ENCODE peak calls at places on chromosomes 11 and 22, in six cellular contexts. T is cardiac muscle cell, G is breast epithelium, D is brain microvascular endothelial cell, Z is fibroblast of mammary gland, I is left ventricle myocardium inferior. W is an unnamed sample.

GRCh38 chr22:37750596-37751162 is 53.8 kb downstream of the TRIOBP start:
- DNase-seq in T (no peak), G (no peak), D (no peak), Z (no peak), I (no peak), W (no peak)

GRCh38 chr22:48318575-48319320 is 1508.9 kb downstream of the BRD1 start:
- DNase-seq in T (no peak), G (peak), D (no peak), Z (no peak), I (no peak), W (no peak)

GRCh38 chr11:27421819-27422494 is 50.6 kb downstream of the LGR4 start:
- DNase-seq in T (no peak), G (no peak), D (no peak), Z (peak), I (no peak), W (no peak)

GRCh38 chr11:61083601-61084147 is 18.6 kb upstream of the CD5 start:
- DNase-seq in T (no peak), G (no peak), D (no peak), Z (no peak), I (no peak), W (no peak)

GRCh38 chr11:35144103-35144741 is 5.3 kb downstream of the CD44 start:
- DNase-seq in T (no peak), G (no peak), D (peak), Z (peak), I (no peak), W (peak)

GRCh38 chr11:69650832-69651344 is 9.9 kb downstream of the CCND1 start:
- DNase-seq in T (no peak), G (no peak), D (no peak), Z (no peak), I (no peak), W (no peak)

GRCh38 chr11:9210922-9211320 is 54.2 kb downstream of the DENND5A start:
- DNase-seq in T (no peak), G (no peak), D (no peak), Z (peak), I (no peak), W (peak)

GRCh38 chr11:134282121-134283045 is 6.2 kb downstream of the GLB1L3 start:
- DNase-seq in T (no peak), G (no peak), D (no peak), Z (no peak), I (peak), W (no peak)

GRCh38 chr22:46057762-46058420 is 80.9 kb upstream of the WNT7B start:
- DNase-seq in T (no peak), G (peak), D (no peak), Z (peak), I (peak), W (peak)

GRCh38 chr11:100831929-100832480 is 144.9 kb downstream of the ARHGAP42 start:
- DNase-seq in T (no peak), G (no peak), D (peak), Z (peak), I (no peak), W (peak)

GRCh38 chr11:13535819-13536218 is 40.0 kb upstream of the PTH start:
- DNase-seq in T (peak), G (no peak), D (no peak), Z (no peak), I (no peak), W (no peak)

GRCh38 chr11:15073361-15074205 is at the start of gene CALCB:
- DNase-seq in T (peak), G (no peak), D (no peak), Z (peak), I (no peak), W (peak)

GRCh38 chr11:22670803-22671202 is 4.4 kb downstream of the GAS2 start:
- DNase-seq in T (peak), G (no peak), D (no peak), Z (no peak), I (no peak), W (no peak)

GRCh38 chr11:130865772-130866114 is 50.5 kb downstream of the SNX19 start:
- DNase-seq in T (peak), G (no peak), D (no peak), Z (no peak), I (peak), W (no peak)

GRCh38 chr11:80417681-80418080 is 976.9 kb upstream of the TENM4 start:
- DNase-seq in T (no peak), G (no peak), D (peak), Z (peak), I (no peak), W (no peak)

GRCh38 chr22:26314656-26315055 is 114.4 kb upstream of the ASPHD2 start:
- DNase-seq in T (no peak), G (no peak), D (no peak), Z (no peak), I (no peak), W (no peak)

GRCh38 chr11:89443366-89444303 is 47.5 kb downstream of the NOX4 start:
- DNase-seq in T (no peak), G (no peak), D (no peak), Z (no peak), I (no peak), W (no peak)

GRCh38 chr11:63592975-63593395 is 21.2 kb downstream of the PLAAT3 start:
- DNase-seq in T (no peak), G (no peak), D (peak), Z (peak), I (no peak), W (no peak)

GRCh38 chr22:42902875-42903510 is 45.9 kb upstream of the ARFGAP3 start:
- DNase-seq in T (peak), G (no peak), D (no peak), Z (peak), I (no peak), W (peak)

GRCh38 chr22:50086526-50086925 is 1.3 kb upstream of the MLC1 start:
- DNase-seq in T (no peak), G (no peak), D (peak), Z (peak), I (no peak), W (peak)

GRCh38 chr11:45290586-45290985 is 4.4 kb upstream of the SYT13 start:
- DNase-seq in T (no peak), G (no peak), D (no peak), Z (no peak), I (no peak), W (no peak)

GRCh38 chr11:104366321-104366734 is 202.4 kb upstream of the PDGFD start:
- DNase-seq in T (no peak), G (no peak), D (no peak), Z (no peak), I (no peak), W (no peak)

GRCh38 chr22:42286205-42286604 is 15.8 kb upstream of the TCF20 start:
- DNase-seq in T (no peak), G (no peak), D (no peak), Z (no peak), I (no peak), W (no peak)

GRCh38 chr22:35437038-35437437 is 37.1 kb downstream of the MCM5 start:
- DNase-seq in T (no peak), G (no peak), D (no peak), Z (no peak), I (no peak), W (no peak)

GRCh38 chr11:30775123-30775522 is 189.0 kb upstream of the MPPED2 start:
- DNase-seq in T (peak), G (no peak), D (no peak), Z (no peak), I (no peak), W (no peak)

GRCh38 chr22:26615830-26616435 is 1.9 kb downstream of the CRYBB1 start:
- DNase-seq in T (no peak), G (no peak), D (no peak), Z (no peak), I (no peak), W (no peak)

GRCh38 chr11:20042717-20043392 is 117.4 kb downstream of the DBX1 start:
- DNase-seq in T (no peak), G (no peak), D (no peak), Z (no peak), I (no peak), W (no peak)

GRCh38 chr11:61888043-61888442 is 3.3 kb downstream of the FADS3 start:
- DNase-seq in T (no peak), G (peak), D (peak), Z (peak), I (peak), W (peak)

GRCh38 chr11:128705124-128705920 is 11.4 kb downstream of the FLI1 start:
- DNase-seq in T (no peak), G (no peak), D (no peak), Z (no peak), I (no peak), W (no peak)

GRCh38 chr11:93653566-93653965 is 7.9 kb upstream of the CEP295 start:
- DNase-seq in T (no peak), G (no peak), D (no peak), Z (no peak), I (no peak), W (no peak)

GRCh38 chr22:21587803-21588611 is 20.5 kb downstream of the UBE2L3 start:
- DNase-seq in T (no peak), G (no peak), D (no peak), Z (peak), I (no peak), W (peak)

GRCh38 chr22:49331223-49331815 is 496.4 kb downstream of the BRD1 start:
- DNase-seq in T (no peak), G (peak), D (no peak), Z (no peak), I (no peak), W (no peak)

GRCh38 chr11:81574301-81574700 is 1159.4 kb downstream of the FAM181B start:
- DNase-seq in T (no peak), G (no peak), D (no peak), Z (no peak), I (no peak), W (no peak)

GRCh38 chr11:85346484-85346883 is 280.7 kb downstream of the DLG2 start:
- DNase-seq in T (no peak), G (no peak), D (no peak), Z (no peak), I (no peak), W (no peak)

GRCh38 chr11:71150859-71151258 is 101.5 kb downstream of the SHANK2 start:
- DNase-seq in T (no peak), G (no peak), D (no peak), Z (no peak), I (no peak), W (no peak)

GRCh38 chr11:116148056-116148455 is 624.7 kb downstream of the BUD13 start:
- DNase-seq in T (peak), G (no peak), D (no peak), Z (no peak), I (no peak), W (no peak)

GRCh38 chr11:45083544-45084087 is 62.8 kb upstream of the PRDM11 start:
- DNase-seq in T (peak), G (no peak), D (no peak), Z (no peak), I (no peak), W (no peak)

GRCh38 chr22:30992565-30992964 is 23.5 kb downstream of the TUG1 start:
- DNase-seq in T (no peak), G (no peak), D (no peak), Z (no peak), I (no peak), W (no peak)

GRCh38 chr11:115616941-115617340 is 112.7 kb upstream of the CADM1 start:
- DNase-seq in T (no peak), G (no peak), D (peak), Z (peak), I (peak), W (peak)

DNA sequence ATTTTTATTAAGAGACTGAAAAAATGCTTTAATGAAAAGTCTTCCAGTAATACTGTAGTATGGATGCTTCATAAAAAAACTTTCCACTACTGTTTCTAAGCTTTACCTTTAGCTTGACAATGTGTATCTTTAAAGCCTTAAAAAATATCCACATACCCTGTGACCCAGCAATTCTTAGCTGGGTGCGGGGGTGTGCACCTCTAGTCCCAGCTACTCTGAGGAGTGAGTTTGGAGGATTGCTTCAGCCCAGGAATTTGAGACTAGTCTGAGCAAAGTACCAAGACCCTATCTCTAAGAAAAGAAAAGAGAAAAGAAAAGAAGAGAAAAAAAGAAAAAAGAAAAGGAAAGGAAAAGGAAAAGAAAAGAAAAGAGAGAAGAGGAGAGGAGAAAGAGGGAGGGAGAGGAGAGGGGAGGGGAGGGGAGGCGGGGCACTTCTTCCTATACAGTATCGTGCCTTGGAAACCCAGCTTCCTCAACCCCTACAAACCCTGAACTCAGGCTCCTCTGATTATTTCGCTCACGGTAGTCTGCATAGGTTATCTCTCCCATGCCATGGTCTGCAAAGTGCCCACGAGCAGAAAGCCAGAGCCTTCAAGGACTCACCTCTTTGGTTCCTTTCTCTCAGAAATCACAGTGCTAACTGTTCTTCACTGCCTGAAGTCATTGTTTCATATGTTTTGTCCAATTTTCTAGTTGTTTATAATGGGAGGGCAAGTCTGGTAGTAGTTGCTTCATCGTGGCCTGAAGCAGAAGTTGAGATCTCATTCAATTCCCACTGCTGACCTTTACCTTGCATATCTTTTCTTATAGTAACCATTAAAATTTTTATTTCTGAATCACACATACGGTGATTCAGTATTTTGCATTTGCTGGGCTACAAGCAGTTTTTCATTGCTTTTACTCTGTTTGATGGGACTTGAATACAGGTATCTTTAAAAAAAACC is 82.2 kb downstream of the FAM83F start:
- DNase-seq in T (peak), G (no peak), D (no peak), Z (peak), I (no peak), W (peak)
- H3K4me3 ChIP-seq in T (no peak), G (no peak), D (no peak), Z (no peak), I (no peak), W (no peak)

DNA sequence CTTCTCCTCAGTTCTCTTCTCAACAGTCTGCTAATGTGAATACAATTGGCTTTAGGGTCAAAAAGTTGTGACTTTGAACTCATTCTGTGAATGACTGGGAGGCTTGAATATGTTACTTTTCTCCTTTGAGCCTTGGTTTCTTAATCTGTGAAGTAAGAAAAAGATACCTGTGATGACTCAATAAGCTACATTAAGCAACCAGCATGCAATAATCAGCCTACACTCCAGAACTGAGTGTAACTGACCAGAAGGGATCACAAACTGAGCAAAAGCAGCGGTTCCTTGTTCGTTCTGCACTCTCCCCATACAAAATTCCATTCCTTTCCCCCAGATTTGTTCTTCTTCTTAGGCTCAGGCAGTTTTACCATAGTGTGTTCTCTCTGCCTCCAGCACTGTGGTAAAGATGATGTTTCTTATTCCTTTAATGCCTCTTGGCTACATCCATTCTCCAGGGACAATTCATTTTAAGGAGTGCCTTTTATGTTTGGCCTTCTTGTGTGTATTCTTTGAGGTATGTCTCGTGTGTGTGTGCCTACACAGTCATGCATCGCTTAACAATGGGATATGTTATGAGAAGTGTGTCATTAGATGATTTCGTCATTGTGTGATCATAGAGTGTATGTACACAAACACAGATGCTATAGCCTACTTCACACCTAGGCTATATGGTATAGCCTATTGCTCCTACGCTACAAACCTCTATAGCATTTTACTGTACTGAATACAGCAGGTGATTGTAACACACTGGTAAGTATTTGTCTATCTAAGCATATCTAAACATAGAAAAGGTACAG is 23.2 kb downstream of the ZNF202 start:
- DNase-seq in T (no peak), G (no peak), D (no peak), Z (no peak), I (no peak), W (no peak)
- H3K4me3 ChIP-seq in T (no peak), G (no peak), D (no peak), Z (no peak), I (no peak), W (no peak)

GRCh38 chr11:112029460-112029859 is 4.3 kb downstream of the DLAT start:
- DNase-seq in T (no peak), G (no peak), D (no peak), Z (no peak), I (no peak), W (no peak)

GRCh38 chr11:112037527-112037926 is 12.3 kb downstream of the DLAT start:
- DNase-seq in T (no peak), G (no peak), D (no peak), Z (no peak), I (no peak), W (no peak)

GRCh38 chr11:112033902-112034301 is 8.7 kb downstream of the DLAT start:
- DNase-seq in T (no peak), G (no peak), D (no peak), Z (no peak), I (no peak), W (no peak)
- H3K4me3 ChIP-seq in T (no peak), G (no peak), D (no peak), Z (no peak), I (no peak), W (no peak)

GRCh38 chr11:120211522-120212258 is 858 bp downstream of the OAF start:
- DNase-seq in T (no peak), G (no peak), D (no peak), Z (no peak), I (no peak), W (no peak)
- H3K4me3 ChIP-seq in T (peak), G (peak), D (peak), Z (peak), I (peak), W (peak)

DNA sequence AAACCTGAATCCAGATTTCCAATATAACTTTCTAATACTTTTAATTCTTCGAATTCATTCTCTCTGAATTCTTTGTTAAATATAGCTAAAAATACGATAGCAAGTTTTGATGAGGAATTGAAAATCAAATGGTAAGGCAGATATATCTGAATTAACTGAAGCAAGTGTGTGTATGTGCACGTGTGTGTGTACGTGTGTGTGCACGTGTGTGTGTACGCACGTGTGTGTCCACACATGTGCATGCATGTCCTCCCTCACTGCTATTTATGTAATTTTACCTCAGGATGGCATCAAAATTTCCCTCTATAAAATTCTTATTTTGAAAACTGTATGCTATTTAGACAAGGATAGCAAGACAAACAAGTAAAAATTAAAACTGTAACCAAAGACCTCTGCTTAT is 961.3 kb upstream of the CNTN5 start:
- DNase-seq in T (no peak), G (no peak), D (no peak), Z (no peak), I (no peak), W (no peak)
- H3K4me3 ChIP-seq in T (no peak), G (no peak), D (no peak), Z (no peak), I (no peak), W (no peak)